ENCODE peak calls at places on chromosomes 4 and X, in seven cellular contexts. D is neuronal stem cell; W is nephron progenitor cell; K is HEK293T; P is foreskin fibroblast; A is natural killer cell treated with Interleukin-12 subunit alpha and Interleukin-12 subunit beta and Interleukin-15 and Interleukin-18, amount 100 ng/mL, for 72 hours; Z is NCI-H446. T is an unnamed sample.
A peak's percentile ranks its signal among the peaks of the same experiment; 100 is the strongest.

GRCh38 chr4:63831590-63831989 is 577.7 kb downstream of the TECRL start:
- DNase-seq in D (no peak), W (no peak), K (peak; percentile 28), P (no peak), A (no peak), Z (no peak), T (no peak)

GRCh38 chr4:153976954-153977353 is 188.1 kb upstream of the SFRP2 start:
- DNase-seq in D (no peak), W (no peak), K (no peak), P (no peak), A (no peak), Z (no peak), T (no peak)

GRCh38 chr4:84887824-84888223 is 78.7 kb downstream of the WDFY3 start:
- DNase-seq in D (no peak), W (no peak), K (no peak), P (peak; percentile 75), A (no peak), Z (no peak), T (no peak)

GRCh38 chr4:3465698-3466671 is 2.9 kb downstream of the DOK7 start:
- DNase-seq in D (no peak), W (peak; percentile 52), K (no peak), P (no peak), A (no peak), Z (no peak), T (no peak)

GRCh38 chr4:16461362-16461761 is 235.1 kb upstream of the TAPT1 start:
- DNase-seq in D (no peak), W (no peak), K (no peak), P (no peak), A (no peak), Z (no peak), T (no peak)

GRCh38 chrX:20263474-20263873 is 3.2 kb downstream of the RPS6KA3 start:
- DNase-seq in D (no peak), W (no peak), K (no peak), P (no peak), A (no peak), Z (no peak), T (no peak)

GRCh38 chr4:57442834-57443291 is 332.7 kb upstream of the IGFBP7 start:
- DNase-seq in D (peak; percentile 56), W (peak; percentile 67), K (peak; percentile 58), P (no peak), A (no peak), Z (no peak), T (peak; percentile 28)

GRCh38 chr4:4524364-4524763 is 17.5 kb downstream of the STX18 start:
- DNase-seq in D (no peak), W (peak; percentile 8), K (no peak), P (no peak), A (peak; percentile 64), Z (no peak), T (no peak)

GRCh38 chr4:157978680-157979361 is 194.0 kb downstream of the GASK1B start:
- DNase-seq in D (peak; percentile 67), W (peak; percentile 66), K (peak; percentile 65), P (peak; percentile 47), A (no peak), Z (peak; percentile 78), T (peak; percentile 33)

GRCh38 chr4:157514711-157515110 is 294.2 kb downstream of the GRIA2 start:
- DNase-seq in D (no peak), W (peak; percentile 38), K (peak; percentile 38), P (no peak), A (no peak), Z (no peak), T (peak; percentile 20)